ENCODE peak calls at places on chromosomes 5 and 9, in ten cellular contexts. E is ovary, L is choroid plexus epithelial cell, M is fibroblast of mammary gland, N is mesothelial cell of epicardium, U is LNCaP clone FGC, O is H9, S is thoracic aorta, V is AG09309, K is psoas muscle. A is an unnamed sample.

GRCh38 chr5:157072508-157072907 is 13.6 kb upstream of the HAVCR1 start:
- DNase-seq in L (no peak), S (no peak), K (no peak), V (no peak), O (no peak), U (no peak), E (no peak), M (no peak), N (no peak), A (no peak)

GRCh38 chr9:129548571-129549135 is 72.2 kb downstream of the C9orf50 start:
- DNase-seq in M (no peak), S (peak; percentile 48), U (no peak), O (no peak), V (no peak), N (no peak), K (peak; percentile 53), L (no peak), E (peak; percentile 51), A (no peak)

GRCh38 chr5:111135946-111136345 is 43.8 kb downstream of the WDR36 start:
- DNase-seq in U (no peak), M (peak; percentile 85), K (no peak), V (no peak), O (no peak), L (no peak), E (no peak), S (no peak), N (no peak), A (peak; percentile 49)

GRCh38 chr5:165161204-165161603 is 1655.8 kb downstream of the MAT2B start:
- DNase-seq in M (no peak), K (no peak), L (no peak), U (no peak), S (no peak), V (no peak), N (no peak), O (peak; percentile 45), E (no peak), A (no peak)

GRCh38 chr9:72954431-72955420 is 1.9 kb upstream of the ALDH1A1 start:
- DNase-seq in K (peak; percentile 15), N (no peak), E (peak; percentile 61), V (peak; percentile 48), O (no peak), U (no peak), L (no peak), S (no peak), M (peak; percentile 57), A (no peak)

GRCh38 chr9:110932883-110933282 is 105.4 kb downstream of the LPAR1 start:
- DNase-seq in U (no peak), M (no peak), V (no peak), S (no peak), N (no peak), K (no peak), L (peak; percentile 39), O (no peak), E (no peak), A (no peak)

GRCh38 chr5:23014817-23015216 is 161.7 kb upstream of the CDH12 start:
- DNase-seq in M (no peak), K (no peak), S (no peak), O (no peak), L (no peak), E (no peak), V (no peak), U (no peak), N (no peak), A (no peak)

GRCh38 chr5:73438048-73438896 is 10.3 kb downstream of the FOXD1 start:
- DNase-seq in E (no peak), O (no peak), U (no peak), N (no peak), K (no peak), M (no peak), L (peak; percentile 36), V (no peak), S (no peak), A (no peak)

GRCh38 chr9:136499071-136499934 is 16.5 kb upstream of the SEC16A start:
- DNase-seq in U (no peak), S (no peak), L (no peak), O (no peak), K (no peak), V (no peak), M (no peak), E (no peak), N (no peak), A (no peak)
- TF ChIP-seq CTCF in U (no peak), S (no peak), L (no peak), O (no peak), K (no peak), V (no peak), M (no peak), E (no peak), N (no peak), A (no peak)

GRCh38 chr9:134525070-134525815 is 116.4 kb upstream of the COL5A1 start:
- DNase-seq in E (no peak), V (no peak), K (no peak), S (no peak), L (no peak), M (no peak), O (no peak), U (no peak), N (no peak), A (no peak)

GRCh38 chr9:134522502-134522848 is 119.1 kb upstream of the COL5A1 start:
- DNase-seq in S (no peak), E (no peak), M (no peak), N (no peak), K (no peak), V (no peak), O (no peak), U (no peak), L (no peak), A (no peak)

GRCh38 chr9:134526798-134527492 is 114.7 kb upstream of the COL5A1 start:
- DNase-seq in K (no peak), V (no peak), U (no peak), M (peak; percentile 11), N (no peak), L (no peak), O (no peak), E (no peak), S (no peak), A (no peak)

GRCh38 chr9:134522976-134523375 is 118.6 kb upstream of the COL5A1 start:
- DNase-seq in K (no peak), U (no peak), O (no peak), E (no peak), L (no peak), N (no peak), M (no peak), S (no peak), V (no peak), A (no peak)

GRCh38 chr9:134525841-134526797 is 115.5 kb upstream of the COL5A1 start:
- DNase-seq in E (peak; percentile 33), V (no peak), O (no peak), U (no peak), M (peak; percentile 60), S (no peak), K (peak; percentile 61), L (no peak), N (no peak), A (no peak)
- TF ChIP-seq CTCF in E (no peak), V (peak; percentile 42), O (no peak), U (no peak), M (peak; percentile 14), S (no peak), K (no peak), L (no peak), N (no peak), A (no peak)

GRCh38 chr9:123614503-123615258 is 258.7 kb downstream of the CRB2 start:
- DNase-seq in O (no peak), S (no peak), V (no peak), N (no peak), U (no peak), L (no peak), K (no peak), M (no peak), E (no peak), A (no peak)

GRCh38 chr9:123617952-123618678 is 262.1 kb downstream of the CRB2 start:
- DNase-seq in E (no peak), O (no peak), K (no peak), S (no peak), V (no peak), M (no peak), L (no peak), U (no peak), N (no peak), A (no peak)

GRCh38 chr9:123616707-123617106 is 260.7 kb downstream of the CRB2 start:
- DNase-seq in K (no peak), L (no peak), V (no peak), S (no peak), M (no peak), E (no peak), U (no peak), N (no peak), O (peak; percentile 45), A (no peak)

GRCh38 chr9:123617286-123617685 is 261.3 kb downstream of the CRB2 start:
- DNase-seq in K (no peak), L (no peak), U (no peak), N (no peak), V (no peak), M (no peak), O (no peak), S (no peak), E (no peak), A (no peak)

DNA sequence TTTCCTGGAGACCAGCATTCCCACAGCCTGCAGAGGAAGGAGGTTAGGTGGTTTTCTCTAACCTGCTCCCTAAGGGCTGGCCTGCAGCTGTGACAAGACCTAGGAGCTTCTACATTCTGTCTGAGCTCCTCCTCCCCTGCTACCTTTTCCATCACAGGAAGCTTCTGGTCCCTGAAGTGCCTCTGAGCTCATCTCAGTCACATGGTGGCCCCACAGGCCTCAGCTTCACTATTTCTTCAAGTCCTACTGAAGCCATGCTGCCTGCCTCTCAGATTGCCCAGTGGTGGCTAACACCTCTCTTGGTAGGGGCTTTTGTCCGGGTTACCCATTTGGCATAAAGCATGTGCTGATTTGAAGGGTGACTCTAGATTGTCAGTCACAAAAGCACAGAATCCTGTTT is 259.4 kb downstream of the CRB2 start:
- DNase-seq in S (no peak), K (no peak), M (no peak), U (no peak), N (no peak), E (no peak), L (no peak), V (no peak), O (no peak), A (no peak)
- TF ChIP-seq CTCF in S (no peak), K (no peak), M (no peak), U (no peak), N (no peak), E (no peak), L (no peak), V (no peak), O (no peak), A (no peak)

DNA sequence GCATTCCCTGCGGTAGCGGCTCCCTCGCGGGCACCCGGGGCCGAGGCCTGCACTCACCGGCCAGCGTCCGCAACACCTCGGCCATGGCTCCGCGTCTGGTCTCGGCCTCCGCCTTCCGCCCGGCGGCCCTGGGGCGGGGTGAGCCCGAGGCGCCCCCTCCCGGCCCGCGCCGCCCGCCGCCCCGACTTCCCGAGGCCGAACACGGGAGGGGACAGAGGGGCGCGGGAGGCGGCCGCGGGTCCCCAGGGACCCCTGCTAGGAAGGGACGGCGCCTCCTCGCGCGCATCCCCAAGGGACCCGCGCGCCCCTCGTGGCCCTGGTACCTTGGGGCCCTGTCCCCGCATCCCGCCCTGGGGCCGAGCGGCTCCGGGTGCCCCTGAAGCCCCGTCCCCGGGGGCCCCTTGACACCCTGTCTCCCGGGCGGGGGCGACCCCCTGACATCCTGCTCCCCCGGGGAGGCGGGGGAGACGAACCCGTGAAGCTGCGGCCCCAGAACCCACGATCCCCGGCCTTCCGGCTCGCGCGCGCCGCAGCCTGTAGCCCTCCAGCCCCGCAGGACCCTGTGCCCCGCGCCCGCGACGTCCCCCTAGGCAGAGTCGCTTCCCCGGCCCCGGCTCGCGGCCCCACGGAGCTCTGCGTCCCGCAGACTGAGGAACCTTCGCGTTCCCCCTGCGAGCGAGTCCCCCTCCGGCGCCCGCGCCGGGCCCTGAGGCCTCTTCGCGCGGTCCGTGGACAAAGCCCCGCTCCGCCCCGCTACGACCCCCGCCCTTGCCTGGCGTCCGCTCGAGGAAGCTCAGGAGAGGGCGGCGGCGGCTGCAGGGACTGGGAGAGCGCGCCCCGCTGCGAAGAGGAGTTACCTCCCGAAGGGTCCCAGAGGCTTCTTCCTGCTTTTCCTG is at the start of gene ABO:
- DNase-seq in U (no peak), E (peak; percentile 72), O (no peak), N (no peak), S (no peak), V (no peak), K (no peak), L (no peak), M (no peak), A (no peak)
- TF ChIP-seq CTCF in U (no peak), E (peak; percentile 77), O (peak; percentile 40), N (no peak), S (no peak), V (no peak), K (peak; percentile 10), L (no peak), M (no peak), A (no peak)